ENCODE peak calls at places on chromosomes 4 and X, in four cellular contexts. M, W, L and R are unnamed samples.

GRCh38 chr4:37453004-37453360 is 208.4 kb downstream of the NWD2 start:
- DNase-seq in M (peak; percentile 17), W (peak; percentile 26), L (no peak), R (peak; percentile 6)

GRCh38 chr4:76605099-76605563 is 170.1 kb downstream of the SHROOM3 start:
- DNase-seq in M (no peak), W (no peak), L (no peak), R (no peak)

GRCh38 chr4:186203391-186203802 is 12.0 kb downstream of the CYP4V2 start:
- DNase-seq in M (no peak), W (no peak), L (no peak), R (no peak)

GRCh38 chrX:110512341-110512740 is 153.7 kb downstream of the RTL9 start:
- DNase-seq in M (no peak), W (no peak), L (no peak), R (no peak)

GRCh38 chr4:74503580-74503979 is 58.6 kb downstream of the AREG start:
- DNase-seq in M (no peak), W (no peak), L (no peak), R (peak; percentile 4)

GRCh38 chrX:55710701-55711100 is 6.8 kb upstream of the RRAGB start:
- DNase-seq in M (no peak), W (no peak), L (no peak), R (no peak)

GRCh38 chrX:51026862-51027261 is 116.3 kb downstream of the BMP15 start:
- DNase-seq in M (no peak), W (no peak), L (no peak), R (no peak)

GRCh38 chr4:184806711-184807110 is 19.1 kb downstream of the ACSL1 start:
- DNase-seq in M (no peak), W (no peak), L (no peak), R (no peak)

GRCh38 chrX:11766487-11766886 is 8.4 kb downstream of the MSL3 start:
- DNase-seq in M (no peak), W (no peak), L (no peak), R (no peak)

GRCh38 chr4:6727081-6727942 is 11.3 kb downstream of the BLOC1S4 start:
- DNase-seq in M (no peak), W (no peak), L (no peak), R (no peak)

GRCh38 chr4:1834047-1834769 is 21.7 kb downstream of the LETM1 start:
- DNase-seq in M (no peak), W (no peak), L (no peak), R (no peak)

GRCh38 chr4:81360722-81361121 is 111.0 kb downstream of the RASGEF1B start:
- DNase-seq in M (no peak), W (no peak), L (no peak), R (no peak)

GRCh38 chr4:129545599-129546278 is 449.8 kb downstream of the C4orf33 start:
- DNase-seq in M (no peak), W (no peak), L (peak; percentile 71), R (no peak)

GRCh38 chrX:43629229-43629628 is 26.9 kb upstream of the MAOA start:
- DNase-seq in M (no peak), W (no peak), L (no peak), R (no peak)

GRCh38 chr4:3384391-3384770 is 57.4 kb upstream of the HGFAC start:
- DNase-seq in M (no peak), W (no peak), L (no peak), R (no peak)

GRCh38 chr4:47531241-47531953 is 46.3 kb downstream of the ATP10D start:
- DNase-seq in M (no peak), W (peak; percentile 56), L (peak; percentile 48), R (peak; percentile 6)